ENCODE peak calls at places on chromosomes 3 and 15, in eight cellular contexts. C, W, V, U, G, D, N and Q are unnamed samples.

GRCh38 chr15:93830221-93830765 is 401.1 kb upstream of the MCTP2 start:
- DNase-seq in C (peak; percentile 87), W (no peak), V (no peak), U (peak; percentile 84), G (no peak), D (no peak), N (no peak), Q (no peak)

GRCh38 chr15:83734487-83734886 is 80.6 kb downstream of the ADAMTSL3 start:
- DNase-seq in C (no peak), W (no peak), V (no peak), U (peak; percentile 77), G (no peak), D (no peak), N (no peak), Q (peak; percentile 5)

GRCh38 chr15:68466876-68467275 is 34.9 kb upstream of the ITGA11 start:
- DNase-seq in C (no peak), W (no peak), V (no peak), U (no peak), G (no peak), D (no peak), N (no peak), Q (no peak)

GRCh38 chr3:119125742-119126507 is 20.0 kb upstream of the TEX55 start:
- DNase-seq in C (no peak), W (no peak), V (no peak), U (no peak), G (no peak), D (no peak), N (no peak), Q (no peak)

GRCh38 chr3:178308696-178309278 is 227.4 kb upstream of the KCNMB2 start:
- DNase-seq in C (no peak), W (no peak), V (no peak), U (no peak), G (no peak), D (no peak), N (no peak), Q (no peak)

GRCh38 chr15:50905055-50905454 is 3.4 kb upstream of the AP4E1 start:
- DNase-seq in C (no peak), W (no peak), V (no peak), U (no peak), G (no peak), D (no peak), N (no peak), Q (no peak)

GRCh38 chr3:34599595-34599994 is 801.2 kb downstream of the PDCD6IP start:
- DNase-seq in C (no peak), W (no peak), V (no peak), U (no peak), G (no peak), D (no peak), N (no peak), Q (no peak)

GRCh38 chr15:48472756-48473155 is 141.5 kb downstream of the DUT start:
- DNase-seq in C (no peak), W (peak; percentile 34), V (peak; percentile 58), U (peak; percentile 79), G (no peak), D (no peak), N (no peak), Q (peak; percentile 7)

GRCh38 chr3:195771651-195772300 is 40.0 kb downstream of the MUC4 start:
- DNase-seq in C (no peak), W (no peak), V (no peak), U (no peak), G (no peak), D (no peak), N (no peak), Q (no peak)